ENCODE peak calls at places on chromosomes 16 and 17, in seven cellular contexts. D, S, V, W, J, I and K are unnamed samples.
A peak's percentile ranks its signal among the peaks of the same experiment; 100 is the strongest.

GRCh38 chr16:84425696-84426095 is 57.4 kb downstream of the ATP2C2 start:
- DNase-seq in I (no peak), D (no peak), S (no peak), J (no peak), V (no peak), W (no peak), K (no peak)

GRCh38 chr17:7852919-7853692 is 1.8 kb upstream of the TMEM88 start:
- DNase-seq in V (no peak), J (no peak), I (no peak), S (no peak), D (no peak), W (peak; percentile 78), K (no peak)

GRCh38 chr17:70119545-70119944 is 44.5 kb downstream of the KCNJ16 start:
- DNase-seq in I (no peak), S (no peak), D (no peak), W (no peak), V (no peak), J (no peak), K (no peak)

GRCh38 chr17:48671697-48672171 is 45.6 kb upstream of the HOXB9 start:
- DNase-seq in S (peak; percentile 25), V (peak; percentile 76), J (peak; percentile 76), D (peak; percentile 59), I (peak; percentile 61), W (peak; percentile 93), K (no peak)

GRCh38 chr17:20775331-20775730 is 195.8 kb downstream of the CDRT15L2 start:
- DNase-seq in I (no peak), V (no peak), W (no peak), D (no peak), J (no peak), S (no peak), K (no peak)

GRCh38 chr17:80362428-80363119 is 52.4 kb upstream of the ENDOV start:
- DNase-seq in W (no peak), V (no peak), D (no peak), I (no peak), S (no peak), J (peak; percentile 39), K (no peak)

GRCh38 chr16:74608944-74609343 is 2.0 kb upstream of the GLG1 start:
- DNase-seq in D (no peak), I (no peak), W (no peak), S (no peak), J (no peak), V (no peak), K (no peak)

GRCh38 chr17:82979718-82980117 is 99.7 kb upstream of the METRNL start:
- DNase-seq in S (no peak), D (no peak), V (no peak), J (no peak), W (no peak), I (no peak), K (no peak)

GRCh38 chr16:54936979-54937672 is 6.5 kb downstream of the IRX5 start:
- DNase-seq in J (no peak), D (no peak), S (no peak), I (no peak), W (peak; percentile 90), V (no peak), K (no peak)

GRCh38 chr16:71255721-71256120 is 25.2 kb upstream of the HYDIN start:
- DNase-seq in W (no peak), D (no peak), V (peak; percentile 49), S (no peak), J (no peak), I (no peak), K (no peak)

GRCh38 chr17:63834431-63835166 is 7.1 kb upstream of the FTSJ3 start:
- DNase-seq in J (peak; percentile 77), D (peak; percentile 83), V (peak; percentile 87), S (no peak), I (peak; percentile 81), W (peak; percentile 70), K (no peak)

GRCh38 chr16:50202926-50203624 is 50.0 kb downstream of the TENT4B start:
- DNase-seq in S (peak; percentile 13), D (peak; percentile 62), I (peak; percentile 92), V (no peak), W (no peak), J (no peak), K (no peak)

GRCh38 chr17:20280832-20281231 is 186.5 kb downstream of the LGALS9B start:
- DNase-seq in D (no peak), J (no peak), W (no peak), S (no peak), V (no peak), I (no peak), K (no peak)

GRCh38 chr17:73474370-73474988 is 162.7 kb upstream of the CDC42EP4 start:
- DNase-seq in S (peak; percentile 8), W (no peak), D (peak; percentile 52), J (peak; percentile 85), V (peak; percentile 98), I (peak; percentile 9), K (no peak)

GRCh38 chr17:17538417-17539391 is 42.5 kb upstream of the RASD1 start:
- DNase-seq in I (peak; percentile 98), S (peak; percentile 20), D (no peak), V (no peak), W (no peak), J (peak; percentile 63), K (no peak)

GRCh38 chr17:63506627-63507026 is 16.5 kb upstream of the KCNH6 start:
- DNase-seq in V (no peak), J (no peak), S (no peak), D (no peak), I (no peak), W (no peak), K (no peak)

GRCh38 chr17:31425646-31426045 is 34.2 kb downstream of the RAB11FIP4 start:
- DNase-seq in S (no peak), D (no peak), J (no peak), V (peak; percentile 78), W (peak; percentile 56), I (peak; percentile 33), K (no peak)

GRCh38 chr17:17041018-17041521 is 1.2 kb upstream of the MPRIP start:
- DNase-seq in J (peak; percentile 36), W (no peak), V (no peak), D (no peak), S (no peak), I (peak; percentile 60), K (no peak)

GRCh38 chr17:81148571-81148970 is 16.7 kb upstream of the PVALEF start:
- DNase-seq in J (no peak), W (no peak), I (no peak), S (no peak), V (no peak), D (no peak), K (no peak)

GRCh38 chr17:73986641-73987177 is 216.8 kb upstream of the RPL38 start:
- DNase-seq in J (no peak), D (no peak), I (no peak), S (no peak), W (no peak), V (no peak), K (no peak)

GRCh38 chr17:63996430-63997182 is 1.5 kb upstream of the PRR29 start:
- DNase-seq in S (no peak), J (no peak), D (no peak), V (no peak), W (no peak), I (no peak), K (no peak)

GRCh38 chr17:48024149-48025039 is 13.2 kb downstream of the COPZ2 start:
- DNase-seq in I (no peak), J (no peak), V (no peak), W (peak; percentile 66), D (peak; percentile 74), S (peak; percentile 54), K (no peak)

GRCh38 chr16:17552351-17552750 is 81.6 kb upstream of the XYLT1 start:
- DNase-seq in D (no peak), W (no peak), J (no peak), V (no peak), I (no peak), S (no peak), K (no peak)

GRCh38 chr16:68331879-68332410 is 21.1 kb downstream of the PRMT7 start:
- DNase-seq in W (no peak), D (no peak), S (no peak), J (no peak), I (peak; percentile 56), V (no peak), K (no peak)

GRCh38 chr17:42459983-42460300 is 1.3 kb downstream of the ATP6V0A1 start:
- DNase-seq in J (peak; percentile 27), D (no peak), W (no peak), S (no peak), I (no peak), V (peak; percentile 32), K (no peak)
- TF ChIP-seq SIN3A in J (peak; percentile 90), D (no peak), W (no peak), S (no peak), I (peak; percentile 73), V (peak; percentile 89), K (peak; percentile 96)

DNA sequence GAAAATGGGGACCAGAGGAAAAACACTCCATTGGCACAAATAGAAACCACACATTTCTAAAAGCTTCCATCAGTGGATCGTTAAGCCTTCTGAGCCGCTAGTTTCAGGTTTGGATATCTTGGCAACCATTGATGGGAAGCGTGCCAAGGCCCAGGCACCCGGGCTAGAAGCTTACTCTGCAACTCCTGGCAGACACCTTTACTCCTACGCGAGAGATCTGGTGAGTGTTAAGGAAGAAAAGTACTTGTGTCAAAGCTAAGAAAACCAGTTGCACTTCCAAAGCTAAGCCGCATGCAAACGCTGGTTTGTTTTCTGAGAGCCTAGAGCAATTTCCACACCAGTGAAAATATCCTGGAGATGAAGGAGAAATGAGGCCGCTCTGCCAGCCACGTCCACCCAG is 472.4 kb downstream of the PMP22 start:
- DNase-seq in V (no peak), J (no peak), D (no peak), S (no peak), I (no peak), W (no peak), K (no peak)
- TF ChIP-seq SIN3A in V (no peak), J (no peak), D (no peak), S (no peak), I (no peak), W (no peak), K (no peak)

GRCh38 chr16:10228779-10229178 is 46.6 kb upstream of the GRIN2A start:
- DNase-seq in J (no peak), I (no peak), D (no peak), V (peak; percentile 39), S (no peak), W (no peak), K (peak; percentile 28)
- TF ChIP-seq SIN3A in J (no peak), I (no peak), D (no peak), V (no peak), S (no peak), W (no peak), K (no peak)

DNA sequence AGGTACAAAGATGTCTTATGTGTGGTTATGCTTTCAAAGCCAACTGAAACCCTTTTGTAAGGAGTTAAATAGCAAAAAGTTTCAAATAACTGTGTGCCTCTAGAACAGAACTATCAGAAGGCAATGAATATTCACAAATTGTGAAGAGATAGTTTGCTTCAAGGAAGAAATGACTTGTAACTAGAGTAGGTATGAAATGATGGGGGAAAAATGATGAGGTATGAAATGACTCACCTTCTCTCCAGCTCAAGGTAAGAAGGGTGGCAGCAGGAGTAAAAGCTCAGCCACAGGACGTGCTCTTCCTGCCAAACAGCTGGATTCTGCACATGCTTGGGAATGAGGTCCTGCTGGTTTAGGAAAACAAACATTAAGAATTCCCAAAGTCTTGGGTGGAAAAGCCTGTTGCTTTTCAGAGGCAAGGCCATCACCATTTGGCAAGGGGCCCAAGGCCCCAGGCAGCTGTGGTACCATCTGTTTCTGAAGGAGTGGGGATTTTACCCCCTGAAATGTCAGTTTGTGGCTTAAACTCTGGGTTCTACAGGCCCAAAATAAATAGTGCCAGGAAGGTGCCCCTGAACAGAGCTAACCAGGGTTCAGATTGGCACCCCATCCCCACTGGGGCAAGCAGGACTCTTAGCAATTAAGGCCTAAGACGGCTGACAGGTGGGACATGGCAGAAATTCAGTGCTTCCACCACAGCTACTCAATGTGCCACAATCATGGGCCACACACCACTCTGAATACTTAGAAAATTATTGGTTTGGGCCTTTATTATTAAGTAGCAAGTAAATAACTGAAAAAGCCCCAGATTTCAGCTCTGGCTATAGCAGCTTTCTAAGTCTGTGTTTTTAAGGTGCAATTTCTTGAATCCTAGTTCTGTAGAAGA is 13.3 kb downstream of the HERPUD1 start:
- DNase-seq in I (no peak), D (no peak), W (no peak), S (no peak), V (no peak), J (no peak), K (peak; percentile 61)
- TF ChIP-seq SIN3A in I (no peak), D (no peak), W (no peak), S (no peak), V (no peak), J (no peak), K (no peak)